ENCODE peak calls at places on chromosomes 2 and 18, in eight cellular contexts. K, T, Y, S, J, X, B and I are unnamed samples. For H3K4me1, the result is how much of the 10 kb centered on the place peaks cover.

GRCh38 chr2:235116885-235117492 is 165.2 kb downstream of the SH3BP4 start:
- DNase-seq in T (no peak), J (no peak), Y (no peak), B (peak), K (no peak), S (peak), X (no peak), I (peak)

GRCh38 chr2:113896791-113897190 is 6.9 kb downstream of the ACTR3 start:
- DNase-seq in S (peak), X (no peak), T (no peak), K (no peak), J (no peak), Y (no peak), B (no peak), I (no peak)

GRCh38 chr18:43661570-43661969 is 384.3 kb upstream of the SYT4 start:
- DNase-seq in B (peak), X (no peak), S (peak), T (no peak), Y (no peak), J (no peak), K (peak), I (no peak)

GRCh38 chr2:121830809-121831208 is 75.4 kb downstream of the TSN start:
- DNase-seq in X (no peak), Y (no peak), S (no peak), T (no peak), B (no peak), J (no peak), K (no peak), I (no peak)

GRCh38 chr2:141770511-141770910 is 360.3 kb downstream of the LRP1B start:
- DNase-seq in J (no peak), T (no peak), X (no peak), S (no peak), B (no peak), Y (no peak), K (no peak), I (no peak)

GRCh38 chr2:146734042-146734715 is 1110.7 kb upstream of the ACVR2A start:
- DNase-seq in S (peak), J (no peak), X (no peak), K (no peak), T (no peak), B (peak), Y (no peak), I (peak)

GRCh38 chr2:52269696-52270485 is 1238.0 kb upstream of the NRXN1 start:
- DNase-seq in T (no peak), J (no peak), B (peak), Y (no peak), K (no peak), S (peak), X (no peak), I (no peak)

GRCh38 chr2:204110250-204111183 is 174.0 kb downstream of the ICOS start:
- DNase-seq in K (no peak), B (no peak), T (peak), S (peak), X (peak), J (no peak), Y (no peak), I (no peak)

GRCh38 chr2:96856776-96857673 is 791 bp downstream of the ANKRD39 start:
- DNase-seq in J (no peak), T (peak), Y (peak), X (no peak), B (peak), K (peak), S (peak), I (peak)

GRCh38 chr2:218031771-218032257 is 29.0 kb upstream of the TNS1 start:
- DNase-seq in X (no peak), Y (no peak), T (peak), S (no peak), J (no peak), K (peak), B (peak), I (no peak)

GRCh38 chr2:100782376-100782878 is 37.5 kb upstream of the NPAS2 start:
- DNase-seq in J (no peak), X (no peak), S (no peak), T (no peak), K (peak), Y (no peak), B (no peak), I (no peak)

GRCh38 chr2:2561346-2562095 is 230.4 kb upstream of the MYT1L start:
- DNase-seq in Y (no peak), J (no peak), X (no peak), B (no peak), K (peak), T (no peak), S (no peak), I (no peak)

GRCh38 chr18:74546751-74547530 is 12.6 kb downstream of the CNDP1 start:
- DNase-seq in S (peak), B (peak), J (no peak), Y (no peak), X (peak), T (peak), K (no peak), I (no peak)

GRCh38 chr18:7830468-7830867 is 263.4 kb downstream of the PTPRM start:
- DNase-seq in Y (no peak), J (no peak), B (no peak), K (no peak), T (no peak), S (no peak), X (no peak), I (peak)

GRCh38 chr2:23292024-23292423 is 93.0 kb upstream of the KLHL29 start:
- DNase-seq in B (no peak), T (no peak), Y (no peak), X (no peak), S (peak), J (no peak), K (no peak), I (no peak)

GRCh38 chr2:72864500-72864899 is 22.7 kb upstream of the SPR start:
- DNase-seq in B (peak), K (no peak), X (no peak), T (no peak), Y (no peak), S (peak), J (no peak), I (peak)

GRCh38 chr2:75087726-75088125 is 111.6 kb downstream of the TACR1 start:
- DNase-seq in X (no peak), Y (no peak), S (peak), B (no peak), T (no peak), J (no peak), K (no peak), I (no peak)

GRCh38 chr2:48284624-48285212 is 245.2 kb upstream of the STON1 start:
- DNase-seq in X (no peak), Y (peak), B (no peak), S (no peak), J (no peak), T (no peak), K (peak), I (no peak)

GRCh38 chr2:157329524-157329923 is 3.9 kb upstream of the ERMN start:
- DNase-seq in K (no peak), S (no peak), X (no peak), T (peak), B (no peak), J (no peak), Y (no peak), I (no peak)

GRCh38 chr18:62170857-62171256 is 16.0 kb downstream of the PIGN start:
- DNase-seq in T (no peak), J (no peak), X (no peak), Y (no peak), B (no peak), K (no peak), S (no peak), I (no peak)

GRCh38 chr18:59983506-59983905 is 83.7 kb downstream of the PMAIP1 start:
- DNase-seq in B (no peak), K (no peak), J (no peak), S (no peak), X (no peak), T (no peak), Y (no peak), I (no peak)

GRCh38 chr18:46946656-46947282 is 29.4 kb downstream of the KATNAL2 start:
- DNase-seq in J (peak), S (peak), X (peak), Y (peak), B (peak), T (peak), K (peak), I (peak)

GRCh38 chr2:127160676-127161075 is 53.7 kb upstream of the BIN1 start:
- DNase-seq in Y (no peak), T (no peak), B (no peak), S (no peak), K (no peak), J (no peak), X (no peak), I (no peak)

GRCh38 chr2:43210467-43211303 is 15.7 kb downstream of the ZFP36L2 start:
- DNase-seq in T (peak), X (peak), S (peak), Y (peak), J (peak), B (no peak), K (peak), I (no peak)

GRCh38 chr2:119174216-119174992 is 15.9 kb upstream of the C1QL2 start:
- DNase-seq in K (peak), X (no peak), T (peak), B (peak), Y (no peak), J (peak), S (peak), I (peak)

GRCh38 chr2:23480991-23481797 is 96.2 kb downstream of the KLHL29 start:
- DNase-seq in J (peak), K (peak), Y (no peak), S (peak), X (no peak), B (peak), T (no peak), I (peak)

GRCh38 chr18:55847960-55848359 is 260.0 kb upstream of the TCF4 start:
- DNase-seq in Y (no peak), K (no peak), B (no peak), S (no peak), J (no peak), T (no peak), X (no peak), I (no peak)

GRCh38 chr2:44392338-44392943 is 30.7 kb downstream of the CAMKMT start:
- DNase-seq in J (no peak), T (peak), S (peak), K (peak), X (peak), B (peak), Y (no peak), I (peak)

GRCh38 chr2:129923265-129924141 is 56.0 kb upstream of the RAB6C start:
- DNase-seq in J (no peak), Y (no peak), B (peak), T (no peak), S (peak), K (peak), X (peak), I (peak)

GRCh38 chr2:46964835-46965560 is 49.4 kb upstream of the MCFD2 start:
- DNase-seq in J (no peak), Y (no peak), T (no peak), B (peak), X (no peak), K (peak), S (no peak), I (peak)

GRCh38 chr2:46963961-46964673 is 48.5 kb upstream of the MCFD2 start:
- DNase-seq in T (no peak), X (no peak), B (peak), J (no peak), Y (no peak), S (peak), K (no peak), I (no peak)

GRCh38 chr2:46963210-46963609 is 47.6 kb upstream of the MCFD2 start:
- DNase-seq in X (no peak), K (peak), S (no peak), Y (no peak), T (no peak), B (no peak), J (no peak), I (no peak)

GRCh38 chr2:46967990-46968647 is 52.5 kb upstream of the MCFD2 start:
- DNase-seq in K (no peak), B (peak), X (peak), J (peak), S (peak), T (peak), Y (peak), I (peak)

GRCh38 chr2:46966576-46966975 is 51.0 kb upstream of the MCFD2 start:
- DNase-seq in S (no peak), J (no peak), X (no peak), T (no peak), Y (no peak), K (no peak), B (no peak), I (no peak)
- H3K4me1 ChIP-seq in S (half or more), J (half or more), X (under half), T (under half), Y (under half), K (under half), B (half or more), I (half or more)

DNA sequence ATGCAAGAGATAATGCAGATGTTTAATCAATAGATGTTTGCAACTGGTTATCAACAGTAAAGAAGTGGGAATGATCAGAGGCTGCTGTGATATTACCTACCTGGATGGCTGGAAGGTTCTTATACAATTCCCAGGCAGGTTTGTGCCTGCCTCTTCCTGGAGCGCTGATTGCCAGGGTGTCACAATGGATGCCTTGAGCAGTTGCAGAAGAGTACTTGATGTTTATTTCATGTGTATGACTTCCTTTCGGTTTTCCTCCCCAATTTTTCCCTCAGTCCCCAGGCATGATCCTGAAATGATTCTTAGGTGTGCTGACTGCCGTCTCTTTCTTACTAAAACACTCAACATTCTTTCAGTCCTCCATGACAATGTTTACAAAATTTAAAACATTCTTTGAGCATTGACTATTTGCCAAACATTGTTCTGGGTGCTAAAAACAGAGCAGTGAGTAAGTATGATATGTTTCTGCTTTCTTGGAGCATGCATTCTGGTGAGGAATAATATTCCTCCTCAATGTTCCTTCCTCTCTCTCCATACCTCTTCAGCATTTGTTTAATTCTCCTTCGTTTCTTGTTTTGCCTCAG is 416.6 kb upstream of the TRIB2 start:
- DNase-seq in T (no peak), B (peak), Y (no peak), J (no peak), X (no peak), S (peak), K (no peak), I (no peak)
- H3K4me1 ChIP-seq in T (under half), B (under half), Y (under half), J (under half), X (under half), S (under half), K (under half), I (under half)

DNA sequence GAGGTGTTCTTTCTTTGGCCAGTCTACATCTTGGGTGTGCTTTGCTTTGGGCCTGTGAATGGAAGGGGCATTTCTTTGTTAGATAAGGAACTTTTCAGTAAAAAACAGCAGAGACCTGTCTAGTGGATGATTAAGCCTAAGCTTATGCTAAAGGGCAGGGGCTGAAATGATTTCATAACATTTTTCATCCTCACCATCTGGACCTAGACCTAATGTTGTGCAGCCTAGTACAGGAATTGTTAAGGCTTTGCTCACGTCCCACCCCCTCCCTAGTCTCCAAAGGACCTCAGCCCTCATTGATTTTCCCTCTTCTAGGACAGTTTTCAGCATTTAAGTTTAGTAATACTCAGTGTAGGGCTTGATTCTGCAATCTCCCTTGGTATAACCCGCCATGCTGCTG is 111.8 kb downstream of the PRKCE start:
- DNase-seq in Y (no peak), K (no peak), B (no peak), S (no peak), X (no peak), J (no peak), T (no peak), I (no peak)
- H3K4me1 ChIP-seq in Y (under half), K (under half), B (under half), S (under half), X (under half), J (under half), T (under half), I (under half)

DNA sequence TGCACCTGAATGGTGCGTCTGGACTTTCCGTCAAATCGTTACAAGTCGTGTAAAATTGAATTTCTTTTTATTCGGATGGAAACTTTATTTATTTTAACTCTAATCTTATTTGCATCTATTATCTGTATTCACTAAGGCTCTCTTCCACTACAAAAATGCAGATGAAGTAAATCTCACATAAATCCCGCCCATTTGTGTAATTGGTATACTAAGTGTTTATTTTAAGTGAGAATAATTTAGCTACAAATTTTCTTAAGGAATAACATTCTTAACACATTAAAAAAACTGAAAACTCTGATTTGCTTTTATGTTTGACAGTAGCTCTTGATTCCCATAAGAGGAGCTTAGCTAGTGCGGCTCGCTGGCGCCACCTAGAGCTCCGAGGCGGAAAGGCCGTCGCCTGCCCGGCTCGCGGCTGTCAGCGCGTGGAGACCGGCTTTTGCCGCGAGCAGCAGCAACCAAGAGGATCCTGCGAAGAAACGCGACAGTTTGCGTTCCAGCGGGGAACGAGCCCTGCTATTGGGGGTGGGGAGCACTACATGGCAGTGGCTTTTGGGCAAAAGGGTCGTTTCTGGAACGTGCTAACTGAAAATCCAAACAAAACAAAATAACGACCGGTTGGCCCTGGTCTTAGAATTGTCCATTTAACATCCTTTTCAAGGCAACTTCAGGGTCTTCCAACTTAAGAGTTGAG is 6.7 kb downstream of the SP9 start:
- DNase-seq in J (peak), S (peak), K (peak), B (peak), T (peak), X (peak), Y (peak), I (peak)
- H3K4me1 ChIP-seq in J (under half), S (under half), K (under half), B (under half), T (under half), X (under half), Y (under half), I (under half)

GRCh38 chr2:134281815-134282419 is 28.0 kb downstream of the MGAT5 start:
- DNase-seq in X (no peak), T (no peak), J (no peak), Y (no peak), B (no peak), S (no peak), K (no peak), I (no peak)

GRCh38 chr2:134282638-134283400 is 28.9 kb downstream of the MGAT5 start:
- DNase-seq in Y (no peak), K (no peak), J (no peak), S (no peak), B (no peak), X (no peak), T (peak), I (no peak)

GRCh38 chr2:134280726-134281125 is 26.9 kb downstream of the MGAT5 start:
- DNase-seq in X (no peak), T (no peak), J (no peak), K (no peak), S (no peak), B (no peak), Y (no peak), I (no peak)

GRCh38 chr2:134284119-134284670 is 30.3 kb downstream of the MGAT5 start:
- DNase-seq in X (no peak), B (no peak), S (peak), Y (no peak), K (no peak), J (no peak), T (no peak), I (no peak)

DNA sequence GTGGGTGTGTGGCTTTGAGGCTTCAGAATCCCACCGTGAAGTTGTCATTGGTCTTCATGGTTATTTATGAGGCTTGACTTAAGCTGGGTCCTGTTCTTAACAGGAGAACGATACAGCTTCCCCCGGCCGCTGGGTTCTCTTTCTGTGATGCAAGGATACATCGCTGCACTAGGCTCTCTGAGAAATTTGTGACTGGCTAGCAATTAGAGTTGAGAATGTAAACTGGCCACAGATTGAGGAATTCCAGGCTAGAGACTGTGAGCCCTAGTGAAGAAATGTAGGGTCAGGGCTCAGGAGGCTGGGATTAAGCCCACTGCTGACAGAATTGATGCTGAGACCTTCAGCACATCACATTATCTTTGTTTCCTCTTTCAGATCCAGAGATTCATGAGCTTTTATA is 29.8 kb downstream of the MGAT5 start:
- DNase-seq in J (no peak), Y (no peak), X (no peak), K (no peak), T (no peak), B (no peak), S (no peak), I (no peak)
- H3K4me1 ChIP-seq in J (under half), Y (under half), X (under half), K (under half), T (under half), B (under half), S (under half), I (under half)

DNA sequence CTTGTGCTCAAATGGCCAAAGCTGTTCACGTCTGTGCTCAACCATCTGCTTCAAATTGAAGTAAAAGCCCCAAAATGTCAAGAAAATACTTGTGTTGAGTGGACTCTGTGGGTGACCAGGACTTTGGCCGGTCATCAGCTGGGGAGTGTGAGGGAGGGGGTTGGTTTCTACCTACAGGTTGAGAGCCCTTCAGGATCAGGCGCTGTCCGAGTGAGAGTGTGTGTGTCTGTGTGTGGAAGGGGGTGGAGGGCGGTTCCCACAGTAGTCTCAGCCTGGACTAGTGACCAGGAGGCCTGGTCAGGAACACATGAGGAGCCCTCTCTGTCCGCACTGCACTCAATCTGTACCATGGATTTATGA is 34.2 kb downstream of the ATOH8 start:
- DNase-seq in B (no peak), X (no peak), T (no peak), J (no peak), Y (no peak), S (no peak), K (no peak), I (no peak)
- H3K4me1 ChIP-seq in B (under half), X (under half), T (under half), J (under half), Y (under half), S (under half), K (under half), I (under half)

GRCh38 chr18:37720706-37721105 is 155.1 kb upstream of the CELF4 start:
- DNase-seq in S (no peak), B (no peak), T (no peak), X (no peak), K (no peak), Y (no peak), J (no peak), I (no peak)

GRCh38 chr18:37716106-37716708 is 150.6 kb upstream of the CELF4 start:
- DNase-seq in K (no peak), T (no peak), B (no peak), S (no peak), X (no peak), Y (no peak), J (no peak), I (no peak)

GRCh38 chr18:37714621-37715020 is 149.0 kb upstream of the CELF4 start:
- DNase-seq in K (no peak), X (no peak), S (no peak), J (no peak), T (no peak), B (no peak), Y (no peak), I (no peak)

GRCh38 chr18:37717656-37718055 is 152.1 kb upstream of the CELF4 start:
- DNase-seq in T (no peak), Y (no peak), B (no peak), S (no peak), X (no peak), J (no peak), K (no peak), I (no peak)

GRCh38 chr18:37717098-37717497 is 151.5 kb upstream of the CELF4 start:
- DNase-seq in T (no peak), J (no peak), B (no peak), X (no peak), Y (no peak), K (no peak), S (no peak), I (no peak)
- H3K4me1 ChIP-seq in T (under half), J (under half), B (under half), X (under half), Y (under half), K (under half), S (under half), I (under half)